ENCODE peak calls at places on chromosome 22, in five cellular contexts. U, F, B, D and T are unnamed samples.

GRCh38 chr22:28442264-28442950 is 237.2 kb downstream of the TTC28 start:
- DNase-seq in U (peak; percentile 86), D (peak; percentile 81), B (peak; percentile 39), F (peak; percentile 74), T (peak; percentile 85)

GRCh38 chr22:46090631-46091201 is 59.6 kb upstream of the PPARA start:
- DNase-seq in F (no peak), B (no peak), D (peak; percentile 60), U (no peak), T (no peak)

GRCh38 chr22:29727248-29727551 is 7.4 kb downstream of the CABP7 start:
- DNase-seq in B (no peak), F (peak; percentile 73), U (peak; percentile 38), D (peak; percentile 50), T (no peak)

GRCh38 chr22:29443452-29443851 is 5.1 kb downstream of the RFPL1 start:
- DNase-seq in B (no peak), F (no peak), D (no peak), U (no peak), T (no peak)

GRCh38 chr22:40595497-40596234 is 40.9 kb downstream of the MRTFA start:
- DNase-seq in F (no peak), B (no peak), D (no peak), U (no peak), T (no peak)

GRCh38 chr22:38429460-38430128 is 25.4 kb downstream of the KCNJ4 start:
- DNase-seq in U (no peak), B (no peak), F (peak; percentile 42), D (no peak), T (no peak)

GRCh38 chr22:40853961-40854360 is 2.5 kb downstream of the ST13 start:
- DNase-seq in D (peak; percentile 15), F (no peak), B (no peak), U (no peak), T (no peak)

GRCh38 chr22:27460596-27461347 is 340.8 kb downstream of the MN1 start:
- DNase-seq in U (no peak), F (no peak), D (peak; percentile 42), B (no peak), T (peak; percentile 49)

GRCh38 chr22:45548991-45549736 is 46.5 kb downstream of the FBLN1 start:
- DNase-seq in F (no peak), B (no peak), U (no peak), D (peak; percentile 94), T (peak; percentile 54)

GRCh38 chr22:30398685-30399680 is 2.2 kb downstream of the SEC14L2 start:
- DNase-seq in D (peak; percentile 13), B (no peak), F (no peak), U (peak; percentile 31), T (no peak)

GRCh38 chr22:44525872-44526271 is 27.8 kb upstream of the RTL6 start:
- DNase-seq in F (no peak), B (no peak), D (no peak), U (no peak), T (no peak)

GRCh38 chr22:31342389-31343125 is 3.6 kb downstream of the PATZ1 start:
- DNase-seq in F (peak; percentile 62), D (no peak), B (no peak), U (no peak), T (no peak)

GRCh38 chr22:45208993-45209838 is 31.5 kb downstream of the KIAA0930 start:
- DNase-seq in D (peak; percentile 81), F (peak; percentile 73), U (peak; percentile 45), B (peak; percentile 13), T (no peak)

GRCh38 chr22:33659423-33659822 is 260.9 kb downstream of the LARGE1 start:
- DNase-seq in D (no peak), U (no peak), F (no peak), B (no peak), T (no peak)

GRCh38 chr22:23219787-23220484 is 39.6 kb downstream of the BCR start:
- DNase-seq in B (peak; percentile 26), D (peak; percentile 71), U (peak; percentile 70), F (peak; percentile 66), T (peak; percentile 67)

GRCh38 chr22:47374901-47375575 is 612.6 kb downstream of the TBC1D22A start:
- DNase-seq in D (no peak), F (no peak), B (no peak), U (peak; percentile 9), T (peak; percentile 40)

GRCh38 chr22:27215826-27216320 is 558.5 kb downstream of the MIAT start:
- DNase-seq in U (no peak), F (no peak), B (no peak), D (no peak), T (no peak)

GRCh38 chr22:36350751-36351594 is 36.8 kb downstream of the MYH9 start:
- DNase-seq in U (no peak), B (no peak), D (peak; percentile 50), F (no peak), T (no peak)

GRCh38 chr22:37893583-37893983 is 12.5 kb upstream of the MICALL1 start:
- DNase-seq in D (no peak), B (no peak), F (no peak), U (no peak), T (no peak)

GRCh38 chr22:32444068-32444467 is 20.2 kb downstream of the BPIFC start:
- DNase-seq in U (peak; percentile 28), D (no peak), B (no peak), F (no peak), T (peak; percentile 73)

GRCh38 chr22:40818192-40818746 is 877 bp downstream of the SLC25A17 start:
- DNase-seq in F (no peak), D (peak; percentile 8), B (no peak), U (no peak), T (peak; percentile 25)

GRCh38 chr22:26487996-26488395 is 4.3 kb downstream of the SRRD start:
- DNase-seq in U (no peak), B (no peak), F (no peak), D (no peak), T (no peak)

GRCh38 chr22:36929621-36930020 is 16.2 kb downstream of the CSF2RB start:
- DNase-seq in F (no peak), U (no peak), B (no peak), D (no peak), T (no peak)

GRCh38 chr22:37472418-37473006 is 13.7 kb downstream of the MFNG start:
- DNase-seq in D (peak; percentile 48), U (peak; percentile 65), F (peak; percentile 59), B (no peak), T (no peak)

GRCh38 chr22:27113211-27114030 is 456.0 kb downstream of the MIAT start:
- DNase-seq in U (no peak), B (no peak), D (peak; percentile 96), F (no peak), T (peak; percentile 20)

GRCh38 chr22:42997577-42997976 is 17.4 kb downstream of the PACSIN2 start:
- DNase-seq in U (no peak), D (no peak), F (no peak), B (no peak), T (no peak)

GRCh38 chr22:22407061-22407460 is 101.5 kb downstream of the ZNF280B start:
- DNase-seq in B (no peak), D (no peak), F (no peak), U (no peak), T (no peak)